ENCODE peak calls at places on chromosomes 7 and 10, in four cellular contexts. K, T, A and C are unnamed samples.

GRCh38 chr7:142582351-142582750 is 166.9 kb upstream of the PRSS1 start:
- ATAC-seq in K (no peak), T (no peak), A (no peak), C (no peak)

GRCh38 chr7:1395211-1396070 is 63.8 kb downstream of the MICALL2 start:
- ATAC-seq in K (no peak), T (no peak), A (no peak), C (no peak)

GRCh38 chr7:132537451-132537850 is 38.8 kb downstream of the PLXNA4 start:
- ATAC-seq in K (no peak), T (peak), A (no peak), C (no peak)

GRCh38 chr10:75110006-75110632 is 1.3 kb upstream of the SAMD8 start:
- ATAC-seq in K (no peak), T (no peak), A (no peak), C (no peak)

GRCh38 chr7:158838238-158838637 is 8.9 kb upstream of the ESYT2 start:
- ATAC-seq in K (no peak), T (no peak), A (no peak), C (no peak)

GRCh38 chr10:79002336-79002735 is 66.4 kb upstream of the ZMIZ1 start:
- ATAC-seq in K (no peak), T (no peak), A (no peak), C (no peak)

GRCh38 chr10:79089579-79090110 is 20.9 kb downstream of the ZMIZ1 start:
- ATAC-seq in K (no peak), T (no peak), A (no peak), C (no peak)

GRCh38 chr7:46515844-46516590 is 594.9 kb upstream of the IGFBP3 start:
- ATAC-seq in K (no peak), T (no peak), A (no peak), C (no peak)

GRCh38 chr10:11178606-11179221 is 161.0 kb downstream of the CELF2 start:
- ATAC-seq in K (peak), T (peak), A (peak), C (peak)

GRCh38 chr7:81751619-81752317 is 18.1 kb downstream of the HGF start:
- ATAC-seq in K (no peak), T (no peak), A (no peak), C (no peak)

GRCh38 chr10:79103078-79103477 is 34.3 kb downstream of the ZMIZ1 start:
- ATAC-seq in K (no peak), T (no peak), A (no peak), C (no peak)

GRCh38 chr7:27196287-27196739 is 3.6 kb downstream of the HOXA13 start:
- ATAC-seq in K (peak), T (peak), A (peak), C (peak)

GRCh38 chr7:138001529-138002095 is at the start of gene CREB3L2:
- ATAC-seq in K (peak), T (peak), A (peak), C (peak)

GRCh38 chr10:13567030-13567429 is 19.7 kb upstream of the PRPF18 start:
- ATAC-seq in K (no peak), T (no peak), A (no peak), C (peak)

GRCh38 chr10:130889240-130889639 is 422.3 kb downstream of the TCERG1L start:
- ATAC-seq in K (no peak), T (no peak), A (no peak), C (no peak)

GRCh38 chr10:68251146-68251545 is 19.2 kb upstream of the ATOH7 start:
- ATAC-seq in K (no peak), T (no peak), A (no peak), C (no peak)

GRCh38 chr10:70052462-70053211 is at the start of gene MACROH2A2:
- ATAC-seq in K (no peak), T (peak), A (peak), C (peak)

GRCh38 chr7:140594131-140594691 is 46.4 kb downstream of the DENND2A start:
- ATAC-seq in K (no peak), T (no peak), A (no peak), C (no peak)

GRCh38 chr10:48579251-48579960 is 25.5 kb downstream of the ARHGAP22 start:
- ATAC-seq in K (no peak), T (no peak), A (no peak), C (no peak)

GRCh38 chr7:88305044-88305443 is 1.6 kb downstream of the STEAP4 start:
- ATAC-seq in K (no peak), T (no peak), A (no peak), C (no peak)

GRCh38 chr7:92417913-92418312 is 29.4 kb upstream of the GATAD1 start:
- ATAC-seq in K (no peak), T (no peak), A (no peak), C (no peak)

GRCh38 chr10:60714242-60714641 is 64.0 kb upstream of the CDK1 start:
- ATAC-seq in K (peak), T (peak), A (no peak), C (no peak)

GRCh38 chr7:2717293-2717904 is 29.4 kb downstream of the AMZ1 start:
- ATAC-seq in K (peak), T (no peak), A (peak), C (no peak)

GRCh38 chr7:77282897-77283296 is 83.3 kb upstream of the FGL2 start:
- ATAC-seq in K (no peak), T (no peak), A (no peak), C (no peak)

GRCh38 chr10:60894816-60895215 is 49.2 kb downstream of the RHOBTB1 start:
- ATAC-seq in K (no peak), T (no peak), A (no peak), C (no peak)

GRCh38 chr10:30420774-30421173 is 13.2 kb upstream of the MAP3K8 start:
- ATAC-seq in K (peak), T (no peak), A (no peak), C (no peak)

GRCh38 chr7:50792342-50793114 is 9.8 kb upstream of the GRB10 start:
- ATAC-seq in K (peak), T (peak), A (peak), C (no peak)

GRCh38 chr10:103781329-103782061 is 73.9 kb downstream of the SH3PXD2A start:
- ATAC-seq in K (peak), T (peak), A (no peak), C (peak)

GRCh38 chr7:16431646-16432424 is 10.5 kb upstream of the CRPPA start:
- ATAC-seq in K (peak), T (peak), A (no peak), C (peak)

GRCh38 chr7:82049442-82049841 is 279.6 kb upstream of the HGF start:
- ATAC-seq in K (no peak), T (no peak), A (no peak), C (no peak)

GRCh38 chr7:56097700-56098099 is 4.9 kb upstream of the PHKG1 start:
- ATAC-seq in K (no peak), T (peak), A (no peak), C (peak)

GRCh38 chr10:43682956-43683355 is 34.3 kb upstream of the ZNF32 start:
- ATAC-seq in K (no peak), T (no peak), A (no peak), C (no peak)

GRCh38 chr7:140209866-140210609 is 33.3 kb upstream of the KDM7A start:
- ATAC-seq in K (peak), T (peak), A (peak), C (no peak)

GRCh38 chr10:62669351-62669750 is 135.2 kb upstream of the ADO start:
- ATAC-seq in K (peak), T (no peak), A (no peak), C (no peak)

GRCh38 chr7:72196176-72196575 is 216.0 kb downstream of the CALN1 start:
- ATAC-seq in K (no peak), T (no peak), A (no peak), C (no peak)

GRCh38 chr10:18229839-18230238 is 89.6 kb downstream of the CACNB2 start:
- ATAC-seq in K (no peak), T (no peak), A (no peak), C (no peak)

GRCh38 chr7:135510603-135511183 is 791 bp upstream of the CNOT4 start:
- ATAC-seq in K (no peak), T (no peak), A (peak), C (no peak)